ENCODE peak calls at places on chromosomes 4 and X, in seven cellular contexts. M is right atrium auricular region; S is upper lobe of right lung; B is HCT116; F is CD4-positive, CD25-positive, alpha-beta regulatory T cell; J is SK-N-SH; U is OCI-LY7. G is an unnamed sample. For H3K9me3, the result is how much of the 10 kb centered on the place peaks cover.

GRCh38 chr4:53633608-53634007 is 42.3 kb upstream of the LNX1 start:
- DNase-seq in M (peak), S (no peak), B (no peak), F (no peak), J (no peak), U (no peak), G (no peak)

GRCh38 chrX:32408389-32408788 is 803.0 kb downstream of the DMD start:
- DNase-seq in M (no peak), S (no peak), B (no peak), F (no peak), J (peak), U (peak), G (peak)

GRCh38 chr4:125750399-125750798 is 435.6 kb downstream of the FAT4 start:
- DNase-seq in M (no peak), S (no peak), B (no peak), F (no peak), J (no peak), U (no peak), G (no peak)

GRCh38 chrX:129759576-129760061 is 20.1 kb upstream of the SASH3 start:
- DNase-seq in M (no peak), S (no peak), B (no peak), F (peak), J (no peak), U (no peak), G (no peak)

GRCh38 chr4:140497776-140498636 is at the start of gene MGAT4D:
- DNase-seq in M (no peak), S (peak), B (no peak), F (no peak), J (peak), U (no peak), G (no peak)

GRCh38 chr4:75345436-75345835 is 168.8 kb downstream of the RCHY1 start:
- DNase-seq in M (no peak), S (no peak), B (no peak), F (no peak), J (no peak), U (no peak), G (no peak)

GRCh38 chrX:85031505-85031904 is 27.8 kb downstream of the APOOL start:
- DNase-seq in M (no peak), S (no peak), B (no peak), F (no peak), J (no peak), U (no peak), G (no peak)

GRCh38 chrX:55135171-55135570 is 46.4 kb downstream of the PAGE2 start:
- DNase-seq in M (no peak), S (no peak), B (peak), F (peak), J (peak), U (peak), G (peak)

GRCh38 chr4:120198411-120198810 is 131.8 kb upstream of the MAD2L1 start:
- DNase-seq in M (no peak), S (no peak), B (no peak), F (no peak), J (no peak), U (no peak), G (no peak)

GRCh38 chr4:183422962-183423653 is 21.3 kb upstream of the CDKN2AIP start:
- DNase-seq in M (no peak), S (no peak), B (no peak), F (no peak), J (no peak), U (no peak), G (no peak)

GRCh38 chr4:165580379-165580905 is 201.6 kb downstream of the CPE start:
- DNase-seq in M (peak), S (no peak), B (peak), F (no peak), J (no peak), U (no peak), G (peak)

GRCh38 chrX:120604359-120604782 is 470 bp downstream of the MCTS1 start:
- DNase-seq in M (no peak), S (no peak), B (no peak), F (peak), J (peak), U (peak), G (peak)

GRCh38 chrX:106894978-106895452 is 8.1 kb downstream of the RIPPLY1 start:
- DNase-seq in M (no peak), S (no peak), B (peak), F (no peak), J (no peak), U (no peak), G (no peak)

GRCh38 chr4:23361453-23361852 is 528.4 kb downstream of the PPARGC1A start:
- DNase-seq in M (no peak), S (no peak), B (no peak), F (no peak), J (no peak), U (no peak), G (no peak)

GRCh38 chr4:184599492-184600135 is 49.6 kb downstream of the CASP3 start:
- DNase-seq in M (no peak), S (no peak), B (no peak), F (no peak), J (no peak), U (no peak), G (no peak)

GRCh38 chrX:151792505-151792904 is 58.0 kb downstream of the CNGA2 start:
- DNase-seq in M (no peak), S (no peak), B (no peak), F (no peak), J (no peak), U (no peak), G (no peak)

GRCh38 chr4:85725727-85726170 is 250.8 kb downstream of the ARHGAP24 start:
- DNase-seq in M (peak), S (no peak), B (no peak), F (no peak), J (no peak), U (peak), G (no peak)

GRCh38 chr4:100984901-100985300 is 362.4 kb downstream of the PPP3CA start:
- DNase-seq in M (no peak), S (no peak), B (no peak), F (no peak), J (no peak), U (no peak), G (no peak)

GRCh38 chrX:72100824-72101351 is 30.8 kb downstream of the RTL5 start:
- DNase-seq in M (no peak), S (peak), B (no peak), F (peak), J (no peak), U (no peak), G (no peak)

GRCh38 chr4:156052116-156052515 is 98.5 kb upstream of the CTSO start:
- DNase-seq in M (no peak), S (no peak), B (no peak), F (no peak), J (no peak), U (no peak), G (no peak)

GRCh38 chrX:73828080-73828720 is 265.2 kb downstream of the CHIC1 start:
- DNase-seq in M (no peak), S (no peak), B (no peak), F (no peak), J (no peak), U (no peak), G (no peak)

GRCh38 chr4:95541889-95542607 is 6.7 kb downstream of the UNC5C start:
- DNase-seq in M (no peak), S (no peak), B (no peak), F (no peak), J (no peak), U (no peak), G (no peak)

GRCh38 chr4:17544205-17544604 is 29.2 kb downstream of the CLRN2 start:
- DNase-seq in M (no peak), S (no peak), B (no peak), F (no peak), J (no peak), U (no peak), G (no peak)

GRCh38 chrX:137166591-137166990 is 132.8 kb upstream of the GPR101 start:
- DNase-seq in M (no peak), S (no peak), B (no peak), F (no peak), J (peak), U (no peak), G (peak)

GRCh38 chr4:57658188-57658587 is 548.0 kb upstream of the IGFBP7 start:
- DNase-seq in M (no peak), S (no peak), B (no peak), F (no peak), J (no peak), U (no peak), G (no peak)

GRCh38 chrX:103913356-103914020 is 48.9 kb upstream of the TMSB15B start:
- DNase-seq in M (no peak), S (no peak), B (no peak), F (no peak), J (no peak), U (no peak), G (no peak)

GRCh38 chrX:1172496-1172895 is 40.0 kb downstream of the CRLF2 start:
- DNase-seq in M (no peak), S (no peak), B (no peak), F (no peak), J (no peak), U (no peak), G (no peak)

GRCh38 chr4:1793496-1793840 is 375 bp downstream of the FGFR3 start:
- DNase-seq in M (no peak), S (peak), B (no peak), F (peak), J (peak), U (no peak), G (peak)

GRCh38 chr4:6760865-6761264 is 21.7 kb upstream of the KIAA0232 start:
- DNase-seq in M (no peak), S (peak), B (no peak), F (no peak), J (no peak), U (no peak), G (no peak)
- H3K27ac ChIP-seq in M (no peak), S (no peak), B (no peak), F (no peak), J (no peak), U (no peak), G (no peak)

GRCh38 chrX:110944323-110944761 is 148.7 kb upstream of the CHRDL1 start:
- DNase-seq in M (no peak), S (no peak), B (no peak), F (no peak), J (peak), U (no peak), G (no peak)
- H3K4me3 ChIP-seq in M (no peak), S (no peak), B (no peak), F (no peak), J (peak), U (no peak), G (no peak)

GRCh38 chrX:153733651-153734240 is 9.1 kb downstream of the ABCD1 start:
- DNase-seq in M (no peak), S (no peak), B (no peak), F (no peak), J (no peak), U (no peak), G (no peak)
- H3K9me3 ChIP-seq in M (under half), S (under half), B (under half), F (under half), J (under half), U (under half), G (under half)

GRCh38 chrX:41442824-41443560 is 4.2 kb upstream of the NYX start:
- DNase-seq in M (no peak), S (no peak), B (no peak), F (no peak), J (no peak), U (peak), G (no peak)
- H3K27ac ChIP-seq in M (peak), S (peak), B (peak), F (no peak), J (peak), U (peak), G (no peak)

DNA sequence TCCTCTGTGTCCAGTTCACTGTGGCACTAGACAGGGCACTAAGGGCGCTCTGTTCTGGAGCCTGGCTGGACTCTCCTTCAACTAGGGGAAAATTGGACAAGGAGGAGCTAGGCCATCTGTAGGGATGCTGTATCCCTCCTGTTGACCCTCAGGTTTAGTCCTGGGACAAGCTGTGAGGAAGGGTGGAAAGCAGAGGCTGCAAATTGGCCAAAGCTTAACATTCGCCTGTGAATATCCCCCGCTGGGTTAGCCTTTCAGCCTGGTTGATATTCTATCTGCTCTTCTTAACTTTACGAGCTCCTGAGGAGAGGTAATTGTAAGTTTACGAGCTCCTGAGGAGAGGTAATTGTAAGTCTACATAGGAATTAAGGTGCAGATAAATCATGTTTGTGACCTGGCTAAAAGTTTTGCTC is 64.3 kb upstream of the ENPEP start:
- DNase-seq in M (no peak), S (no peak), B (no peak), F (no peak), J (peak), U (no peak), G (no peak)
- H3K4me3 ChIP-seq in M (no peak), S (no peak), B (peak), F (no peak), J (peak), U (no peak), G (no peak)

DNA sequence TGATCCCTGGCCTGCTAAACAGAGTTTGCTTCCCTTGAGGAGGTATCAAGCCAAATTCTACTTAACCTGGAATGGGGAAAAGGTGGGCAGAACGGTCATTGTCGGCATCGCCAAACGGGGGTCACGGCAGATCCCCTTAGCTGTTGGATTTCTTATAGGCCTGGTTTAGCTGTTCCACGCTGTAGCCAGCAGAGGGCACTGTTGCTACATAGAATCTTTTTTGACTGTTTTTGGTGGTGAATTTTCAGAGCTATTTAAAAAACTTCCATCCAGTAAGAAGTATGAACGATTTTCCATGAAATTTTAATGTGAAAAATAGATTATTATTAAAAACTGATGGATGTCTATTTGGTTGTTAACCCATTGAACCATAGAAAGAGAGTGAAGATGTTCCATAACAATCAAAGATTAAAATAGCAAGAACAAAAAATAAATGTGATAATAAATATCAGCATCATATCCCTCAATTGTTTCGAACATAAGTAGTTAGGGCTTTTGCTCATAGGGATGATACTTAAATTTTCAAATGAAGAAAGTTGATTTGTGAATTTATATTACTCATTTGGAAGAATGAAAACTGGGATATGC is 56.6 kb downstream of the LINC00632 start:
- DNase-seq in M (peak), S (peak), B (no peak), F (peak), J (peak), U (peak), G (peak)
- H3K9me3 ChIP-seq in M (under half), S (under half), B (under half), F (under half), J (under half), U (under half), G (under half)

GRCh38 chr4:151228196-151229119 is 48.5 kb upstream of the PRSS48 start:
- DNase-seq in M (no peak), S (no peak), B (no peak), F (no peak), J (no peak), U (no peak), G (no peak)

GRCh38 chr4:151223465-151223864 is 53.5 kb upstream of the PRSS48 start:
- DNase-seq in M (no peak), S (no peak), B (no peak), F (no peak), J (no peak), U (no peak), G (no peak)

GRCh38 chr4:151226004-151226932 is 50.7 kb upstream of the PRSS48 start:
- DNase-seq in M (no peak), S (no peak), B (peak), F (no peak), J (no peak), U (no peak), G (no peak)

GRCh38 chr4:151231915-151232595 is 44.9 kb upstream of the PRSS48 start:
- DNase-seq in M (no peak), S (no peak), B (no peak), F (no peak), J (no peak), U (no peak), G (peak)

GRCh38 chr4:151227731-151228130 is 49.2 kb upstream of the PRSS48 start:
- DNase-seq in M (peak), S (no peak), B (no peak), F (no peak), J (no peak), U (no peak), G (no peak)
- H3K27ac ChIP-seq in M (peak), S (peak), B (no peak), F (no peak), J (no peak), U (no peak), G (no peak)

GRCh38 chr4:21655100-21655499 is 293.5 kb downstream of the KCNIP4 start:
- DNase-seq in M (no peak), S (no peak), B (no peak), F (no peak), J (peak), U (no peak), G (peak)

GRCh38 chr4:21652508-21653108 is 296.0 kb downstream of the KCNIP4 start:
- DNase-seq in M (no peak), S (no peak), B (no peak), F (no peak), J (no peak), U (no peak), G (no peak)

GRCh38 chr4:21645776-21646175 is 302.8 kb downstream of the KCNIP4 start:
- DNase-seq in M (no peak), S (no peak), B (no peak), F (no peak), J (no peak), U (no peak), G (no peak)

DNA sequence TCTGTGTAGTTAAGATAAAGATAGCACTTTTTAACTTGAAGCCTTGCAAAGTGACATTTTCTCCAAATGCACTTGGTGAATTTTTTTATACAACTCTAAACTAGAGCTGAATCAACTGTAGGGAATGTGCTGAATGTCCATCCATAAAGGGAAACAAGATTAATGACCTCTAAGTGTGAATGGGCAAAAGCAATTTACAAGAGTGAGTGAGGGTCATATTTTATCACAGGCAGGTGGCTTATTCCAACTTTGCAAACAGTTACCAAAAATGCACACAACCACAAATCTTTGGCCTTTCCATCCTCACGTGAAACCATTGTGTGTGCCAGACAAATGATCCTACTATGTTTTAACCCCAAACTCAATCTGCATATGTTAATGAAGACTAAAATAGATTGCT is 298.9 kb downstream of the KCNIP4 start:
- DNase-seq in M (no peak), S (no peak), B (no peak), F (no peak), J (no peak), U (no peak), G (no peak)
- H3K4me3 ChIP-seq in M (no peak), S (no peak), B (no peak), F (no peak), J (no peak), U (no peak), G (no peak)

G was measured in WERI-Rb-1.